ENCODE peak calls at places on chromosomes 2 and 18, in six cellular contexts. One of them, this sample, is unnamed.

GRCh38 chr2:238875161-238875530 is 27.3 kb downstream of the TWIST2 start:
- DNase-seq in suprapubic skin: peak
- DNase-seq in stomach: peak
- DNase-seq in GM12878: no peak
- DNase-seq in HepG2: no peak
- DNase-seq in GM23338: no peak
- DNase-seq in this sample: no peak

GRCh38 chr2:76850969-76851368 is 671.2 kb downstream of the LRRTM4 start:
- DNase-seq in HepG2: no peak
- DNase-seq in GM23338: no peak
- DNase-seq in GM12878: no peak
- DNase-seq in suprapubic skin: no peak
- DNase-seq in stomach: no peak
- DNase-seq in this sample: no peak

GRCh38 chr2:235721586-235721985 is 227.7 kb downstream of the AGAP1 start:
- DNase-seq in stomach: no peak
- DNase-seq in HepG2: no peak
- DNase-seq in suprapubic skin: no peak
- DNase-seq in GM12878: no peak
- DNase-seq in GM23338: no peak
- DNase-seq in this sample: no peak

GRCh38 chr2:154758871-154759270 is 60.4 kb downstream of the KCNJ3 start:
- DNase-seq in suprapubic skin: no peak
- DNase-seq in stomach: no peak
- DNase-seq in HepG2: no peak
- DNase-seq in GM12878: no peak
- DNase-seq in GM23338: no peak
- DNase-seq in this sample: no peak

GRCh38 chr2:133822901-133823550 is 254.8 kb upstream of the NCKAP5 start:
- DNase-seq in GM12878: no peak
- DNase-seq in suprapubic skin: no peak
- DNase-seq in stomach: no peak
- DNase-seq in HepG2: no peak
- DNase-seq in GM23338: no peak
- DNase-seq in this sample: no peak

GRCh38 chr18:48905541-48905940 is 45.2 kb downstream of the SMAD7 start:
- DNase-seq in GM12878: no peak
- DNase-seq in HepG2: no peak
- DNase-seq in suprapubic skin: no peak
- DNase-seq in stomach: no peak
- DNase-seq in GM23338: no peak
- DNase-seq in this sample: no peak

GRCh38 chr18:2889761-2890192 is 43.0 kb downstream of the EMILIN2 start:
- DNase-seq in suprapubic skin: peak
- DNase-seq in stomach: no peak
- DNase-seq in HepG2: peak
- DNase-seq in GM12878: no peak
- DNase-seq in GM23338: peak
- DNase-seq in this sample: no peak

GRCh38 chr18:37565985-37566478 is 434 bp upstream of the CELF4 start:
- DNase-seq in GM23338: peak
- DNase-seq in stomach: peak
- DNase-seq in GM12878: no peak
- DNase-seq in HepG2: no peak
- DNase-seq in suprapubic skin: no peak
- DNase-seq in this sample: no peak

GRCh38 chr2:226514895-226515294 is 284.7 kb downstream of the IRS1 start:
- DNase-seq in GM23338: no peak
- DNase-seq in GM12878: no peak
- DNase-seq in suprapubic skin: no peak
- DNase-seq in stomach: no peak
- DNase-seq in HepG2: no peak
- DNase-seq in this sample: no peak

GRCh38 chr2:200086911-200087310 is 131.5 kb downstream of the MAIP1 start:
- DNase-seq in HepG2: no peak
- DNase-seq in GM12878: no peak
- DNase-seq in GM23338: no peak
- DNase-seq in stomach: no peak
- DNase-seq in suprapubic skin: no peak
- DNase-seq in this sample: no peak

GRCh38 chr18:9482790-9483189 is 7.5 kb downstream of the RALBP1 start:
- DNase-seq in suprapubic skin: no peak
- DNase-seq in GM12878: no peak
- DNase-seq in GM23338: no peak
- DNase-seq in stomach: no peak
- DNase-seq in HepG2: no peak
- DNase-seq in this sample: peak

GRCh38 chr2:134124047-134124753 is 129.7 kb upstream of the MGAT5 start:
- DNase-seq in suprapubic skin: no peak
- DNase-seq in HepG2: peak
- DNase-seq in GM23338: no peak
- DNase-seq in stomach: peak
- DNase-seq in GM12878: no peak
- DNase-seq in this sample: no peak

GRCh38 chr2:212328129-212328528 is 210.5 kb downstream of the ERBB4 start:
- DNase-seq in suprapubic skin: no peak
- DNase-seq in stomach: no peak
- DNase-seq in GM12878: no peak
- DNase-seq in GM23338: no peak
- DNase-seq in HepG2: no peak
- DNase-seq in this sample: no peak

GRCh38 chr2:62724886-62725711 is 19.6 kb downstream of the EHBP1 start:
- DNase-seq in GM23338: peak
- DNase-seq in stomach: peak
- DNase-seq in GM12878: no peak
- DNase-seq in HepG2: no peak
- DNase-seq in suprapubic skin: no peak
- DNase-seq in this sample: no peak

GRCh38 chr2:137943948-137944347 is 20.3 kb upstream of the HNMT start:
- DNase-seq in GM23338: peak
- DNase-seq in suprapubic skin: no peak
- DNase-seq in stomach: no peak
- DNase-seq in HepG2: no peak
- DNase-seq in GM12878: no peak
- DNase-seq in this sample: no peak

GRCh38 chr2:85953476-85953875 is 64.7 kb upstream of the ST3GAL5 start:
- DNase-seq in stomach: no peak
- DNase-seq in suprapubic skin: no peak
- DNase-seq in GM23338: no peak
- DNase-seq in GM12878: no peak
- DNase-seq in HepG2: no peak
- DNase-seq in this sample: no peak
- TF ChIP-seq POLR2AphosphoS5 in stomach: no peak
- TF ChIP-seq POLR2AphosphoS5 in suprapubic skin: no peak
- TF ChIP-seq POLR2AphosphoS5 in GM23338: no peak
- TF ChIP-seq POLR2AphosphoS5 in GM12878: no peak
- TF ChIP-seq POLR2AphosphoS5 in HepG2: no peak
- TF ChIP-seq POLR2AphosphoS5 in this sample: no peak

GRCh38 chr2:7127687-7128086 is 210.5 kb downstream of the RNF144A start:
- DNase-seq in suprapubic skin: no peak
- DNase-seq in GM23338: no peak
- DNase-seq in GM12878: no peak
- DNase-seq in HepG2: no peak
- DNase-seq in stomach: no peak
- DNase-seq in this sample: no peak

DNA sequence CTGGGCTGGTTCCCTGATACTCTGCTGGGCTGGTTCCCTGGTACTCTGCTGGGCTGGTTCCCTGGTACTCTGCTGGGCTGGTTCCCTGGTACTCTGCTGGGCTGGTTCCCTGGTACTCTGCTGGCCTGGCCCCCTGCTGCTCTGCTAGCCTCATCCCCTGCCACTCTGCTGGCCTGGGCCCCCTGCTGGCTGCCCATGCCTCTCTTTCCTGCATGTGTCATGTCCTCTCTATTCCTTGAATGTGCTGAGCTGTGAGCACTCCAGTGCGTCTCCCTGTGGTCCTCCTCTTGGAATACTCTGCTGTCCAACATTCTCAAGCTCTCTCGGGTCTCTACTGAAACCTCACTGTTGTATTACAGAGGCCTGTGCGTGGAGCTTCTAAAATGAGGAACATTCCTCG is 216.3 kb downstream of the RNF144A start:
- DNase-seq in stomach: no peak
- DNase-seq in suprapubic skin: no peak
- DNase-seq in GM12878: no peak
- DNase-seq in GM23338: peak
- DNase-seq in HepG2: peak
- DNase-seq in this sample: no peak
- TF ChIP-seq CTCF in stomach: no peak
- TF ChIP-seq CTCF in suprapubic skin: no peak
- TF ChIP-seq CTCF in GM12878: peak
- TF ChIP-seq CTCF in GM23338: no peak
- TF ChIP-seq CTCF in HepG2: peak
- TF ChIP-seq CTCF in this sample: peak

DNA sequence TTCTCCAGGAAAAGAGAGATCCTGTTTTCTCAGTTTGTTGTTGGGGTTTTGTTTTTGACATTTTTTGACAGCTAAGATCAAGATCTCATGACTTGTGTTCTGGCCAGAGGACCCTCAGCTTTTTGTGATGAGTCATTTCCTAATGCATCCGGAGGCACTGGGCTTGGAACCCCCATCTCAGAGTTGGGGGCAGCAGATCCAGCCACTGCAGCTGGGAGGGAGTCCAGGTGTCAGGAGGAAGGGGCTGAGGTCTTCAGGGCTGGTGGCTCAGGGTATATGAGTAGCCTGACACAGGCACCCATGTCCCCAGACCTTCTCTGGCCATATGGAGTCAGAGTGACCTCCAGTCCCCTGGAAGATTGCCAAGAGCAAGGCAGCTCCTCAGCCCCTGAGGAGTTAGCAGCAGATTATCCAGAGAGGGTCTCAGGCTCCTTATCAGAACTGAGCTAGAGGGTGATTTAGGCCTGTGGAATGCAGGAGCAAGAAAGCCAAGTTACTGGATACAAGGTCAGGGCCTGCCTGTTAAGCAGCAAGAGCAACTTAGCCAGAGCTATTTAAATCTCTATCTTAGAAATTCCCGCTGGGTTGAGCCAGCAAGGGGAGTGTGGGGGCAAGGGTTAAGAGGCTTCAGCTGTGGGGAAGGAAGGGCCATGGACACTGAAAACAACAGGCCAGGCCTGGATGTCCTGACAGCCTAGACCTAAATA is 62.4 kb downstream of the TANC1 start:
- DNase-seq in suprapubic skin: no peak
- DNase-seq in GM23338: peak
- DNase-seq in HepG2: peak
- DNase-seq in stomach: peak
- DNase-seq in GM12878: no peak
- DNase-seq in this sample: no peak
- TF ChIP-seq POLR2AphosphoS5 in suprapubic skin: no peak
- TF ChIP-seq POLR2AphosphoS5 in GM23338: no peak
- TF ChIP-seq POLR2AphosphoS5 in HepG2: no peak
- TF ChIP-seq POLR2AphosphoS5 in stomach: peak
- TF ChIP-seq POLR2AphosphoS5 in GM12878: no peak
- TF ChIP-seq POLR2AphosphoS5 in this sample: no peak

DNA sequence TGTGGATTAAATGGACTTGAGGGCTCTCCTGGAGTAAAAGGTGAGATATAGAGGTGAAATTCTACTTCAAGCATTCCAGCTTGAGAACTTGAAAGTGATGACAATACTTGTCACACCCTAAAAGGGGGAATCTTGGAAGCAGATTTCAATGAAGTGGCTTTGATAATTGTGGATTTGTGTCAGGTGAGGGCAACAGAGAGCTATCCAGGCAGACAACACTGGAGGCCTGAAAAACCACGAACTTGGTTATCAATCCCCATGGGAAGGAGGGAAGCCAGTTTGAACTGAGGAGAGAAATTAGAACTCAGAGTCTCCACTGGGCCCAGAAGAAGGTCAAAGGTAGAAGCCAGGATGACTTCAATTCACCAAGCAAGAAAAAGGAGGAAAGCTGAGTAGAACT is 263.9 kb downstream of the FIGN start:
- DNase-seq in stomach: no peak
- DNase-seq in GM12878: no peak
- DNase-seq in suprapubic skin: no peak
- DNase-seq in HepG2: peak
- DNase-seq in GM23338: peak
- DNase-seq in this sample: no peak
- TF ChIP-seq CTCF in stomach: no peak
- TF ChIP-seq CTCF in GM12878: no peak
- TF ChIP-seq CTCF in suprapubic skin: no peak
- TF ChIP-seq CTCF in HepG2: peak
- TF ChIP-seq CTCF in GM23338: peak
- TF ChIP-seq CTCF in this sample: no peak

GRCh38 chr2:168802825-168803726 is 639 bp downstream of the NOSTRIN start:
- DNase-seq in GM23338: no peak
- DNase-seq in stomach: peak
- DNase-seq in GM12878: no peak
- DNase-seq in HepG2: no peak
- DNase-seq in suprapubic skin: no peak
- DNase-seq in this sample: no peak
- TF ChIP-seq POLR2AphosphoS5 in GM23338: no peak
- TF ChIP-seq POLR2AphosphoS5 in stomach: peak
- TF ChIP-seq POLR2AphosphoS5 in GM12878: no peak
- TF ChIP-seq POLR2AphosphoS5 in HepG2: no peak
- TF ChIP-seq POLR2AphosphoS5 in suprapubic skin: no peak
- TF ChIP-seq POLR2AphosphoS5 in this sample: no peak

DNA sequence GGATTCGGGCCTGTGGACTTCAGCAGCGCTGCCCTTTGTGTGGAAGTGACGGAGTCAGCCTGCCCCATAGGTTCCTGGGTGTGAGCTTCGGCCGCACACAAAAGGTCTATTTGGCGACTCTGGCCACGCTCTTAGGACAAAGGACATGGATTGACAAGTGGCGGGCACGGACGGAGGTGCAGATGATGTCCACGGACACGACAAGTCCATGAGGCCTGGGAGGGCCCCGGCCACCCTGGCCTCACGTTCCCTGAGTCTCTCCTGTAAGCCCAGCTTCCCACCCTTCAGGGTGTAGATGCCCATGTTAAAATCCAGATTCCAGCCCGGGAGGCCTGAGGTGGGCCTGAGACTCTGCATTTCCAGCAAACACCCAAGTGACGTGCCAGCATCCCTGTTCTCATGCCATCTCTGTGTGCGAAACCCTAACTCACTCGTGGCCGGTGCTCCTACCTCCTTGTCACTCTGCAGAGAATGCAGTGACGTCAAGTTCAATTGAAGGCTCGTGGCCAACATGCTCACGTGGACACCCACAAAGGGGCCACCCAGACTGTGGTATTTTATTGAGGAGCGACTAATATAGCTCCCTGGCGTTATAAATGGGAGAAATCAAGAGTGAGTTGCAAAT is 111.7 kb downstream of the RTP5 start:
- DNase-seq in suprapubic skin: no peak
- DNase-seq in HepG2: no peak
- DNase-seq in stomach: peak
- DNase-seq in GM12878: no peak
- DNase-seq in GM23338: no peak
- DNase-seq in this sample: no peak
- TF ChIP-seq CTCF in suprapubic skin: no peak
- TF ChIP-seq CTCF in HepG2: no peak
- TF ChIP-seq CTCF in stomach: no peak
- TF ChIP-seq CTCF in GM12878: no peak
- TF ChIP-seq CTCF in GM23338: no peak
- TF ChIP-seq CTCF in this sample: no peak

This sample was measured in HL-60.